ENCODE peak calls at places on chromosome 12, in ten cellular contexts. P, O, Z, F, B, H, Q, D, M and J are unnamed samples. For H3K9me3, the result is how much of the 10 kb centered on the place peaks cover.

GRCh38 chr12:50387487-50387886 is 8.9 kb downstream of the FAM186A start:
- DNase-seq in P (no peak), O (no peak), Z (no peak), F (no peak), B (no peak), H (peak), Q (peak), D (no peak), M (no peak), J (no peak)

GRCh38 chr12:123269980-123270379 is 1.7 kb downstream of the CDK2AP1 start:
- DNase-seq in P (no peak), O (no peak), Z (no peak), F (no peak), B (no peak), H (no peak), Q (no peak), D (no peak), M (no peak), J (no peak)

GRCh38 chr12:52903855-52904508 is 894 bp downstream of the KRT8 start:
- DNase-seq in P (no peak), O (no peak), Z (no peak), F (peak), B (no peak), H (peak), Q (peak), D (no peak), M (no peak), J (no peak)

GRCh38 chr12:25681580-25681979 is 128.5 kb upstream of the LMNTD1 start:
- DNase-seq in P (no peak), O (no peak), Z (no peak), F (no peak), B (no peak), H (no peak), Q (peak), D (no peak), M (no peak), J (no peak)

GRCh38 chr12:95820096-95820703 is 29.6 kb upstream of the NTN4 start:
- DNase-seq in P (peak), O (no peak), Z (peak), F (peak), B (no peak), H (peak), Q (peak), D (peak), M (peak), J (peak)

GRCh38 chr12:1656894-1657293 is 27.9 kb downstream of the WNT5B start:
- DNase-seq in P (no peak), O (no peak), Z (no peak), F (no peak), B (no peak), H (no peak), Q (no peak), D (no peak), M (no peak), J (no peak)

GRCh38 chr12:51819851-51820720 is 28.4 kb downstream of the FIGNL2 start:
- DNase-seq in P (no peak), O (peak), Z (peak), F (no peak), B (no peak), H (no peak), Q (peak), D (no peak), M (no peak), J (no peak)

GRCh38 chr12:20629414-20630156 is 65.5 kb upstream of the SLCO1C1 start:
- DNase-seq in P (no peak), O (no peak), Z (peak), F (peak), B (no peak), H (peak), Q (peak), D (no peak), M (no peak), J (peak)

GRCh38 chr12:100672075-100672592 is 98.7 kb downstream of the GAS2L3 start:
- DNase-seq in P (peak), O (peak), Z (peak), F (no peak), B (no peak), H (no peak), Q (peak), D (no peak), M (no peak), J (peak)

GRCh38 chr12:25276199-25276937 is 25.6 kb upstream of the KRAS start:
- DNase-seq in P (no peak), O (peak), Z (peak), F (peak), B (no peak), H (peak), Q (peak), D (peak), M (peak), J (peak)

GRCh38 chr12:57906821-57907220 is 34.5 kb upstream of the ATP23 start:
- DNase-seq in P (no peak), O (no peak), Z (no peak), F (no peak), B (no peak), H (no peak), Q (no peak), D (no peak), M (no peak), J (peak)

GRCh38 chr12:112482734-112483133 is 64.0 kb downstream of the PTPN11 start:
- DNase-seq in P (no peak), O (no peak), Z (no peak), F (no peak), B (no peak), H (no peak), Q (no peak), D (no peak), M (no peak), J (no peak)

GRCh38 chr12:56998981-56999380 is 7.4 kb downstream of the ZBTB39 start:
- DNase-seq in P (no peak), O (no peak), Z (peak), F (no peak), B (no peak), H (no peak), Q (no peak), D (no peak), M (no peak), J (no peak)

GRCh38 chr12:98064501-98064900 is 450.9 kb upstream of the TMPO start:
- DNase-seq in P (no peak), O (no peak), Z (no peak), F (no peak), B (no peak), H (no peak), Q (no peak), D (no peak), M (no peak), J (no peak)

GRCh38 chr12:121939190-121939589 is 20.8 kb downstream of the CFAP251 start:
- DNase-seq in P (no peak), O (peak), Z (peak), F (no peak), B (no peak), H (no peak), Q (no peak), D (no peak), M (no peak), J (no peak)

GRCh38 chr12:16030729-16031128 is 119.6 kb downstream of the DERA start:
- DNase-seq in P (no peak), O (no peak), Z (no peak), F (no peak), B (no peak), H (no peak), Q (no peak), D (no peak), M (no peak), J (no peak)

GRCh38 chr12:1618489-1618888 is 10.5 kb upstream of the WNT5B start:
- DNase-seq in P (no peak), O (no peak), Z (no peak), F (no peak), B (no peak), H (no peak), Q (no peak), D (no peak), M (no peak), J (no peak)

GRCh38 chr12:38880288-38880687 is 25.1 kb downstream of the CPNE8 start:
- DNase-seq in P (no peak), O (no peak), Z (no peak), F (no peak), B (no peak), H (no peak), Q (no peak), D (no peak), M (no peak), J (no peak)

GRCh38 chr12:7143564-7143963 is 13.4 kb downstream of the CLSTN3 start:
- DNase-seq in P (no peak), O (no peak), Z (no peak), F (no peak), B (no peak), H (no peak), Q (no peak), D (no peak), M (no peak), J (no peak)

GRCh38 chr12:123973552-123974341 is 732 bp downstream of the ZNF664 start:
- DNase-seq in P (no peak), O (peak), Z (peak), F (peak), B (peak), H (peak), Q (peak), D (no peak), M (no peak), J (no peak)

GRCh38 chr12:69660164-69660863 is 38.8 kb downstream of the BEST3 start:
- DNase-seq in P (no peak), O (no peak), Z (no peak), F (no peak), B (no peak), H (no peak), Q (no peak), D (no peak), M (no peak), J (no peak)

GRCh38 chr12:20508362-20508761 is 140.0 kb downstream of the PDE3A start:
- DNase-seq in P (no peak), O (no peak), Z (no peak), F (no peak), B (no peak), H (peak), Q (peak), D (no peak), M (no peak), J (no peak)

GRCh38 chr12:19965196-19966038 is 402.9 kb upstream of the PDE3A start:
- DNase-seq in P (no peak), O (no peak), Z (no peak), F (no peak), B (no peak), H (peak), Q (no peak), D (no peak), M (no peak), J (no peak)

GRCh38 chr12:29238822-29239291 is 89.8 kb downstream of the FAR2 start:
- DNase-seq in P (peak), O (no peak), Z (no peak), F (no peak), B (no peak), H (no peak), Q (no peak), D (no peak), M (no peak), J (no peak)

GRCh38 chr12:10167588-10167987 is 4.3 kb downstream of the OLR1 start:
- DNase-seq in P (no peak), O (no peak), Z (no peak), F (no peak), B (no peak), H (peak), Q (no peak), D (no peak), M (peak), J (no peak)

GRCh38 chr12:77204055-77204454 is 138.7 kb upstream of the E2F7 start:
- DNase-seq in P (no peak), O (no peak), Z (no peak), F (no peak), B (no peak), H (peak), Q (no peak), D (no peak), M (no peak), J (no peak)
- H3K4me3 ChIP-seq in P (no peak), O (no peak), Z (no peak), F (no peak), B (no peak), H (no peak), Q (no peak), D (no peak), M (no peak), J (no peak)

DNA sequence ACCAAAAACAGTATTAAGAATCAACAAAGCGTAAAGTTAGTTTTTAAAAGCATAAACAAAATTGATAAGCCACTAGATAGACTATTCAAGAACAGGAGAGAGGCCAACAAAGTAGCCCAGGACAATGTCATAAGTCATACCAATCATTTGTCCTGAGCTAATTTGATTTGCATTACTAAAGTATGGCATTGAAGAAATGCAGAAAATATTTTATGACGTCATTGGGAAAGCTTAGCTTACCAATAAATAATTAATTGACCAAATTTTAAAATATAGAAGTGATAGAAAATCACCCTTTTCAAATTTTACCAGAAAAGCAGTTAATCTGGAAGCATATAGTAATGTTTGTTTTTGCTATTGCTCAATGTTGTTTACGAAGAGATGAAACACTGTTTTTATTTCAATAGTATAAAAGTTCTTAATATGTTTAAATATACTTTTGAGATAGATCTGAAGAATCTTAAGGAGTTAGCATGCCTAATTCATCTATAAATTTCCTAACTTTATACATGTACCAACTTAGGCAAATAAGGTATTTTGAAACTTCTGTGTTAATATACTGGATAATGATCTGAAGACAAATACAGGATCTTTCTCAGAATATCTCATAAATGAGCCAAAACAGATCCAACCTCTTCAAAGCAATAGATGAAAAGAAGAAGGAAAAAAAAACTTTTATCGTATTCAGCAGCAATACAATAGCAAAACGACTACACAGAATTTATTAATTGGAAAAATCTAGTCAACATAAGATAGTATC is 1118.5 kb downstream of the SLC16A7 start:
- DNase-seq in P (no peak), O (no peak), Z (no peak), F (no peak), B (no peak), H (no peak), Q (no peak), D (no peak), M (no peak), J (no peak)
- H3K9me3 ChIP-seq in P (under half), O (under half), Z (under half), F (under half), B (under half), H (under half), Q (under half), D (under half), M (under half), J (under half)

DNA sequence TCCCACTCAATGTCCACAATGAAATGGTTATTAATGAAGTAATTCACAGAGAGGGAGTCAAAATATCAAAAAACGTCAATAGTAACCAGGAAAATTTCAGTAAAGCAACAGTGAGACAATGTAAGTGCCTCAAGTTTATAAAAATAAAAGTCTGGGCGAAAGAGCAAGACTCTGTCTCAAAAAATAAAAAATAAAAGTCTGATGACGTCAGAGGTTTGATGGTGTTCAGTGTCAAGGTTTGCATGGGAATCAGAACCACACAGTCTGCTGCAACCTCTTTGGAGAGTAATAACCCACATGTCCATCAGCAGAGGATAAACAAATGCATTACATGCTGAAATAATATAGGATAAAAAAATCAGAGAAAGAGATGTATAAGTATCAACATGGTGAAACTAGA is 152.4 kb downstream of the ASCL1 start:
- DNase-seq in P (no peak), O (no peak), Z (no peak), F (no peak), B (no peak), H (no peak), Q (no peak), D (no peak), M (no peak), J (no peak)
- H3K27ac ChIP-seq in P (no peak), O (no peak), Z (no peak), F (no peak), B (no peak), H (no peak), Q (no peak), D (no peak), M (no peak), J (no peak)

DNA sequence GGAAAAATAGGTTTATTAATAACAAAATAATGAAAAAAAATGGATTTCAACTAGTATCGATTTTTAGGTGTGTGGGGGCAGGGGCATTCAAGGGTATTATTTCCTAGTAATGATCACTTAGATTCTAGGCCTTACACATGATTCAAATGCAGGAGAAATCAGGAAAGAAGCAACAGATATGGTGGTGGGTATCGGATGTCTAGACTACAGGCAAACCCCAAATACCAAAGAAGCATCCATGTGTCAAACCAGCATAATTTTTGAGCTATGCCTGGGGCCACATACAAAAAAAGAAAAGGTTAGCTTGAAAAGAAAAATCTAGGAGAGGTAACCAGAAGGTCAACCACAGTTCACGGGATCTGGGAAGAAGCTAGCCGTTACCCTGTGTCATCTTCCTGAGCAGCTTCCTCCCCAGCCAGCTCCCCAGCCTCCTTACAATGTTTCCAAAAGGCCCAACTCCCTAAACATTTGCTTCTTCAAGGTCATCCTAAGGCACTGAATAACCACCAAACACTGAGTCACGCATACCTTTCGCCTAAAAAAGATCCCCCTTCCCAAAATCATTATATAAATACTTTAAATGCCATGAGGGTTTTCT is 3.2 kb downstream of the SINHCAF start:
- DNase-seq in P (no peak), O (no peak), Z (peak), F (no peak), B (no peak), H (peak), Q (peak), D (no peak), M (no peak), J (peak)
- H3K4me3 ChIP-seq in P (peak), O (peak), Z (peak), F (peak), B (peak), H (peak), Q (no peak), D (peak), M (no peak), J (peak)

GRCh38 chr12:132952371-132953162 is 3.5 kb downstream of the ZNF605 start:
- DNase-seq in P (no peak), O (no peak), Z (no peak), F (no peak), B (no peak), H (no peak), Q (no peak), D (no peak), M (no peak), J (peak)

GRCh38 chr12:132951649-132952048 is 4.5 kb downstream of the ZNF605 start:
- DNase-seq in P (no peak), O (no peak), Z (no peak), F (no peak), B (no peak), H (no peak), Q (no peak), D (no peak), M (no peak), J (peak)

GRCh38 chr12:132949936-132950837 is 5.9 kb downstream of the ZNF605 start:
- DNase-seq in P (no peak), O (no peak), Z (no peak), F (no peak), B (no peak), H (no peak), Q (no peak), D (no peak), M (no peak), J (peak)

GRCh38 chr12:132953163-132953425 is 3.0 kb downstream of the ZNF605 start:
- DNase-seq in P (no peak), O (no peak), Z (no peak), F (no peak), B (no peak), H (no peak), Q (no peak), D (no peak), M (no peak), J (no peak)

GRCh38 chr12:132950844-132951535 is 5.1 kb downstream of the ZNF605 start:
- DNase-seq in P (no peak), O (no peak), Z (no peak), F (no peak), B (no peak), H (no peak), Q (no peak), D (no peak), M (no peak), J (peak)
- H3K9me3 ChIP-seq in P (under half), O (half or more), Z (half or more), F (under half), B (under half), H (under half), Q (under half), D (under half), M (half or more), J (half or more)

DNA sequence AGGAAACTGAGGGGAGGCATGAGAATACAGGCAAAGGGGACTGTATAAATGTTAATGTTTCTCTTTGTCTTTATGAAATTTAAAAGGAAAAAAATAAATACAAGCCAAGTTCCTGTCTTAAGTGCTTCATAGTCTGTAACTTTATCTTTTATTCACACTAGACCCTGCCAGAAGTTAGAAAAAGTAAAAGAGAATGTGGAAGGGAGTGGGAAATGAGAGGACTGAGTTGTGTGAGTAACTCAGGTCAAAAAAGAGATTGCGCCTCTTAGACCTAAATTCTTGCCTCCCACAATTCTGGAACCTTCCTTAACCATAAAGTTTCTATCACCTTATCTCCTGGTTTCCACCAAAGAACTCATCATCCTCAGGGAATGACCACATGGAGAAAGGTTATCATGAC is 141.1 kb downstream of the KICS2 start:
- DNase-seq in P (no peak), O (no peak), Z (no peak), F (no peak), B (no peak), H (peak), Q (no peak), D (no peak), M (no peak), J (no peak)
- H3K27ac ChIP-seq in P (no peak), O (no peak), Z (peak), F (no peak), B (no peak), H (peak), Q (no peak), D (peak), M (peak), J (no peak)

GRCh38 chr12:12837025-12837872 is 24.1 kb downstream of the DDX47 start:
- DNase-seq in P (peak), O (no peak), Z (peak), F (peak), B (peak), H (peak), Q (peak), D (peak), M (no peak), J (peak)
- H3K4me3 ChIP-seq in P (no peak), O (no peak), Z (no peak), F (no peak), B (no peak), H (no peak), Q (no peak), D (no peak), M (no peak), J (no peak)